ENCODE peak calls at places on chromosome 16, in six cellular contexts. One of them, this sample, is unnamed.

GRCh38 chr16:62891-63290 is 9.3 kb downstream of the SNRNP25 start:
- DNase-seq in tibial artery: no peak
- DNase-seq in neural progenitor cell: no peak
- DNase-seq in A549: no peak
- DNase-seq in choroid plexus epithelial cell: no peak
- DNase-seq in PC-9: no peak
- DNase-seq in this sample: no peak

GRCh38 chr16:83187404-83187803 is 560.6 kb downstream of the CDH13 start:
- DNase-seq in neural progenitor cell: no peak
- DNase-seq in A549: no peak
- DNase-seq in PC-9: no peak
- DNase-seq in choroid plexus epithelial cell: peak; percentile 82
- DNase-seq in tibial artery: no peak
- DNase-seq in this sample: peak; percentile 93

GRCh38 chr16:89621136-89621697 is 7.8 kb downstream of the DPEP1 start:
- DNase-seq in A549: no peak
- DNase-seq in neural progenitor cell: no peak
- DNase-seq in choroid plexus epithelial cell: no peak
- DNase-seq in PC-9: no peak
- DNase-seq in tibial artery: no peak
- DNase-seq in this sample: no peak

GRCh38 chr16:75244844-75245758 is 6.3 kb downstream of the BCAR1 start:
- DNase-seq in A549: peak; percentile 80
- DNase-seq in choroid plexus epithelial cell: peak; percentile 98
- DNase-seq in neural progenitor cell: peak; percentile 57
- DNase-seq in PC-9: peak; percentile 93
- DNase-seq in tibial artery: peak; percentile 88
- DNase-seq in this sample: peak; percentile 82

GRCh38 chr16:51382215-51382614 is 231.1 kb upstream of the SALL1 start:
- DNase-seq in neural progenitor cell: no peak
- DNase-seq in tibial artery: no peak
- DNase-seq in A549: no peak
- DNase-seq in PC-9: no peak
- DNase-seq in choroid plexus epithelial cell: no peak
- DNase-seq in this sample: peak; percentile 5

GRCh38 chr16:89586853-89587252 is 11.3 kb downstream of the CPNE7 start:
- DNase-seq in PC-9: no peak
- DNase-seq in A549: no peak
- DNase-seq in neural progenitor cell: no peak
- DNase-seq in tibial artery: no peak
- DNase-seq in choroid plexus epithelial cell: peak; percentile 68
- DNase-seq in this sample: peak; percentile 24

GRCh38 chr16:430904-431303 is 5.5 kb downstream of the RAB11FIP3 start:
- DNase-seq in PC-9: no peak
- DNase-seq in neural progenitor cell: no peak
- DNase-seq in A549: no peak
- DNase-seq in choroid plexus epithelial cell: no peak
- DNase-seq in tibial artery: no peak
- DNase-seq in this sample: no peak

GRCh38 chr16:12557808-12558207 is 245.9 kb downstream of the CPPED1 start:
- DNase-seq in A549: no peak
- DNase-seq in PC-9: no peak
- DNase-seq in tibial artery: no peak
- DNase-seq in neural progenitor cell: peak; percentile 52
- DNase-seq in choroid plexus epithelial cell: no peak
- DNase-seq in this sample: no peak

GRCh38 chr16:87765473-87765775 is 362 bp downstream of the KLHDC4 start:
- DNase-seq in A549: no peak
- DNase-seq in choroid plexus epithelial cell: no peak
- DNase-seq in neural progenitor cell: no peak
- DNase-seq in tibial artery: no peak
- DNase-seq in PC-9: no peak
- DNase-seq in this sample: no peak

GRCh38 chr16:9159839-9160550 is 68.6 kb downstream of the HAPSTR1 start:
- DNase-seq in A549: peak; percentile 83
- DNase-seq in tibial artery: peak; percentile 32
- DNase-seq in PC-9: peak; percentile 45
- DNase-seq in neural progenitor cell: peak; percentile 82
- DNase-seq in choroid plexus epithelial cell: peak; percentile 79
- DNase-seq in this sample: peak; percentile 68

GRCh38 chr16:764848-765487 is 4.4 kb downstream of the MSLN start:
- DNase-seq in neural progenitor cell: no peak
- DNase-seq in choroid plexus epithelial cell: no peak
- DNase-seq in A549: no peak
- DNase-seq in tibial artery: no peak
- DNase-seq in PC-9: no peak
- DNase-seq in this sample: no peak

GRCh38 chr16:27284865-27285675 is 16.5 kb upstream of the NSMCE1 start:
- DNase-seq in A549: no peak
- DNase-seq in choroid plexus epithelial cell: no peak
- DNase-seq in tibial artery: no peak
- DNase-seq in PC-9: no peak
- DNase-seq in neural progenitor cell: no peak
- DNase-seq in this sample: no peak

GRCh38 chr16:71645450-71645849 is 19.5 kb downstream of the MARVELD3 start:
- DNase-seq in A549: peak; percentile 63
- DNase-seq in tibial artery: no peak
- DNase-seq in neural progenitor cell: peak; percentile 51
- DNase-seq in choroid plexus epithelial cell: peak; percentile 87
- DNase-seq in PC-9: no peak
- DNase-seq in this sample: peak; percentile 71
- TF ChIP-seq CTCF in A549: peak; percentile 39
- TF ChIP-seq CTCF in tibial artery: no peak
- TF ChIP-seq CTCF in neural progenitor cell: peak; percentile 63
- TF ChIP-seq CTCF in choroid plexus epithelial cell: peak; percentile 86
- TF ChIP-seq CTCF in PC-9: peak; percentile 64
- TF ChIP-seq CTCF in this sample: peak; percentile 69

GRCh38 chr16:54947616-54948015 is 17.0 kb downstream of the IRX5 start:
- DNase-seq in PC-9: no peak
- DNase-seq in neural progenitor cell: no peak
- DNase-seq in tibial artery: no peak
- DNase-seq in A549: no peak
- DNase-seq in choroid plexus epithelial cell: no peak
- DNase-seq in this sample: no peak
- H3K4me3 ChIP-seq in PC-9: no peak overlapping the region
- H3K4me3 ChIP-seq in neural progenitor cell: no peak overlapping the region
- H3K4me3 ChIP-seq in tibial artery: no peak overlapping the region
- H3K4me3 ChIP-seq in A549: no peak overlapping the region
- H3K4me3 ChIP-seq in choroid plexus epithelial cell: no peak overlapping the region
- H3K4me3 ChIP-seq in this sample: no peak overlapping the region

DNA sequence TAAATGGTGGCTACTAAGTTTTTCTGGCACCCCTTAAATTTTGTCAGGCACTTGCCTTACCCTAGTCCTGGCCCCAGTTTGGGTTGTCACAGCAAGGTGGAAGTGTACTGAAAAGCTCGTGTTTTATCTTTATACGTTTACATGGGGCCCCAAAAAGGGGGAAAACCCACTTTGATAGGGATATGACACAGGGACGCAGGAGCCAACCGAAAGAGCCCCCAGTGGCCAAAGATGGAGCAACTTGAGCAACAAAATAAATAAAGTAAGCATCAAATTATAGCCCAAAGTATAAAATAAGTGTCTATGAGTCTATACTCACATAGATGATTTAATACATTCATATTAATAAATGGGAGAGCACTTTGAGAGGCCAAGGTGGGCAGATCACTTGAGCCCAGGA is 5.0 kb upstream of the CETP start:
- DNase-seq in choroid plexus epithelial cell: no peak
- DNase-seq in neural progenitor cell: no peak
- DNase-seq in tibial artery: no peak
- DNase-seq in PC-9: no peak
- DNase-seq in A549: no peak
- DNase-seq in this sample: no peak
- TF ChIP-seq CTCF in choroid plexus epithelial cell: peak; percentile 37
- TF ChIP-seq CTCF in neural progenitor cell: peak; percentile 14
- TF ChIP-seq CTCF in tibial artery: no peak
- TF ChIP-seq CTCF in PC-9: no peak
- TF ChIP-seq CTCF in A549: no peak
- TF ChIP-seq CTCF in this sample: no peak

DNA sequence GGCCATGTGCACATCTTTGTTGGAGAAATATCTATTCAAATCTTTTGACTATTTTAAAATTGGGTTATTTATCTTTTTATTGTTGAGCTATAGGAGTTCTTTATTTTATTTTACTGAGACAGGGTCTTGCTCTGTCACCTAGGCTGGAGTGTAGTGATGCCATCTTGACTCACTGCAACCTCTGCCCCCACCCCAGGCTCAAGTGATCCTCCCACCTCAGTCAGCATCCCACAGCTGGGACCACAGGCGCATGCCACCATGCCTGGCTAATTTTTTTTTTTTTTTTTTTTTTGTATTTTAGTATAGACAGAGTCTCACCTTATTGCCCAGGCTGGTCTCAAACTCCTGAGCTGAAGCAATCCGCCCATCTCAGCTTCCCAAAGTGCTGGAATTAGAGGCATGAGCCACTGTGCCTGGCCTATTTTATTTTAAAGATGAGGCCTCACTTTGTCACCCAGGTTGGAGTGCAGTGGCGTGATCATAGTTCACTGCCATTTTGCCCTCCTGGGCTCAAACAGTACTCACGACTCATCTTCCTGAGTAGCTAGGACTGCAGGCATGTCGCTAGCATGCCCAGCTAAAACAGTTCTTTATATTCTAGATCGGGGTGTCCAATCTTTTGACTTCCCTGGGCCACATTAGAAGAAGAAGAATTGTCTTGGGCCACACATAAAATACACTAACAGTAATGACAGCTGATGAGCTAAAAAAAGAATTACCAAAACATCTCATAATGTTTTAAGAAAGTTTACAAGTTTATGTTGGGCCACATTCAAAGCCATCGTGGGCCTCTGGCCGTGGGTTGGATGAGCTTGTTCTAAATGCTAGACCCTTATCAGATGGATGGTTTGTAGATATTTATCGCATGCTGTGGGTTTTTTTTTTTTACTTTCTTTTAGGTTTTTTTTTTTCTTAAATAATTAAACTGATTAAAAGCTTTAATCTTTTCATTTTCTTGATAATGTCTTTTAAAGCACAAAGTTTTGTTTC is 13.7 kb downstream of the TENT4B start:
- DNase-seq in neural progenitor cell: no peak
- DNase-seq in PC-9: no peak
- DNase-seq in choroid plexus epithelial cell: no peak
- DNase-seq in A549: no peak
- DNase-seq in tibial artery: no peak
- DNase-seq in this sample: peak; percentile 45
- H3K4me3 ChIP-seq in neural progenitor cell: no peak overlapping the region
- H3K4me3 ChIP-seq in PC-9: no peak overlapping the region
- H3K4me3 ChIP-seq in choroid plexus epithelial cell: no peak overlapping the region
- H3K4me3 ChIP-seq in A549: no peak overlapping the region
- H3K4me3 ChIP-seq in tibial artery: no peak overlapping the region
- H3K4me3 ChIP-seq in this sample: no peak overlapping the region

GRCh38 chr16:30430428-30430970 is 669 bp upstream of the DCTPP1 start:
- DNase-seq in A549: no peak
- DNase-seq in tibial artery: no peak
- DNase-seq in choroid plexus epithelial cell: no peak
- DNase-seq in neural progenitor cell: no peak
- DNase-seq in PC-9: peak; percentile 34
- DNase-seq in this sample: no peak
- TF ChIP-seq CTCF in A549: no peak
- TF ChIP-seq CTCF in tibial artery: no peak
- TF ChIP-seq CTCF in choroid plexus epithelial cell: no peak
- TF ChIP-seq CTCF in neural progenitor cell: peak; percentile 10
- TF ChIP-seq CTCF in PC-9: peak; percentile 31
- TF ChIP-seq CTCF in this sample: no peak

GRCh38 chr16:4376820-4377572 is 5.3 kb downstream of the VASN start:
- DNase-seq in PC-9: no peak
- DNase-seq in tibial artery: no peak
- DNase-seq in A549: no peak
- DNase-seq in neural progenitor cell: no peak
- DNase-seq in choroid plexus epithelial cell: no peak
- DNase-seq in this sample: no peak
- H3K4me3 ChIP-seq in PC-9: no peak overlapping the region
- H3K4me3 ChIP-seq in tibial artery: peak overlapping the region; percentile 61
- H3K4me3 ChIP-seq in A549: no peak overlapping the region
- H3K4me3 ChIP-seq in neural progenitor cell: no peak overlapping the region
- H3K4me3 ChIP-seq in choroid plexus epithelial cell: no peak overlapping the region
- H3K4me3 ChIP-seq in this sample: no peak overlapping the region

This sample was measured in epithelial cell of esophagus.